ENCODE peak calls at places on chromosome 17, in five cellular contexts. Q is Peyer's patch, X is IMR-90, L is tibial nerve, P is H1. C is an unnamed sample.

GRCh38 chr17:39261286-39261685 is 35.5 kb upstream of the STAC2 start:
- DNase-seq in Q (no peak), X (no peak), L (no peak), P (peak), C (no peak)

GRCh38 chr17:66255527-66255971 is 26.3 kb upstream of the APOH start:
- DNase-seq in Q (no peak), X (no peak), L (no peak), P (no peak), C (no peak)

GRCh38 chr17:77738666-77739531 is 219.6 kb upstream of the TNRC6C start:
- DNase-seq in Q (no peak), X (no peak), L (peak), P (peak), C (peak)

GRCh38 chr17:8073627-8074485 is 13.7 kb downstream of the ALOX12B start:
- DNase-seq in Q (peak), X (peak), L (no peak), P (peak), C (peak)

GRCh38 chr17:35577826-35578194 is 561 bp downstream of the PEX12 start:
- DNase-seq in Q (no peak), X (peak), L (no peak), P (no peak), C (no peak)

GRCh38 chr17:57011482-57012015 is 33.6 kb downstream of the SCPEP1 start:
- DNase-seq in Q (no peak), X (no peak), L (no peak), P (no peak), C (no peak)

GRCh38 chr17:17565471-17566365 is 25.8 kb downstream of the PEMT start:
- DNase-seq in Q (no peak), X (no peak), L (no peak), P (no peak), C (no peak)

GRCh38 chr17:80789356-80789902 is 202.2 kb upstream of the CHMP6 start:
- DNase-seq in Q (no peak), X (peak), L (no peak), P (no peak), C (peak)

GRCh38 chr17:42908872-42909700 is 8.5 kb downstream of the G6PC1 start:
- DNase-seq in Q (no peak), X (peak), L (no peak), P (no peak), C (no peak)

GRCh38 chr17:80408872-80409271 is 6.1 kb upstream of the ENDOV start:
- DNase-seq in Q (no peak), X (no peak), L (no peak), P (no peak), C (peak)

GRCh38 chr17:64441772-64442549 is 7.0 kb upstream of the MILR1 start:
- DNase-seq in Q (no peak), X (peak), L (no peak), P (no peak), C (peak)

GRCh38 chr17:67156269-67157199 is 88.5 kb downstream of the HELZ start:
- DNase-seq in Q (no peak), X (peak), L (no peak), P (no peak), C (no peak)

GRCh38 chr17:66652840-66653507 is 181.9 kb upstream of the CACNG5 start:
- DNase-seq in Q (no peak), X (peak), L (no peak), P (no peak), C (no peak)

GRCh38 chr17:16652847-16653366 is 743 bp downstream of the ZNF624 start:
- DNase-seq in Q (no peak), X (no peak), L (no peak), P (no peak), C (no peak)

GRCh38 chr17:79407385-79407784 is 203.5 kb downstream of the RBFOX3 start:
- DNase-seq in Q (no peak), X (no peak), L (no peak), P (no peak), C (no peak)

GRCh38 chr17:42846594-42847280 is 2.4 kb downstream of the AOC2 start:
- DNase-seq in Q (no peak), X (peak), L (no peak), P (no peak), C (peak)

GRCh38 chr17:43025290-43025657 is 243 bp downstream of the RND2 start:
- DNase-seq in Q (no peak), X (no peak), L (no peak), P (no peak), C (no peak)

GRCh38 chr17:11081342-11081741 is 159.7 kb upstream of the SHISA6 start:
- DNase-seq in Q (no peak), X (no peak), L (no peak), P (no peak), C (no peak)

GRCh38 chr17:2610195-2610594 is 16.7 kb downstream of the PAFAH1B1 start:
- DNase-seq in Q (no peak), X (no peak), L (no peak), P (no peak), C (no peak)

GRCh38 chr17:142876-143784 is 5.8 kb downstream of the SCGB1C2 start:
- DNase-seq in Q (no peak), X (no peak), L (no peak), P (no peak), C (peak)

GRCh38 chr17:37605081-37605480 is 4.1 kb downstream of the SYNRG start:
- DNase-seq in Q (no peak), X (peak), L (no peak), P (no peak), C (no peak)

GRCh38 chr17:7214300-7215135 is 5.1 kb downstream of the DLG4 start:
- DNase-seq in Q (peak), X (peak), L (peak), P (peak), C (peak)

GRCh38 chr17:20097362-20097761 is 88.2 kb downstream of the SPECC1 start:
- DNase-seq in Q (no peak), X (no peak), L (no peak), P (no peak), C (no peak)

GRCh38 chr17:49146620-49147306 is 14.2 kb downstream of the B4GALNT2 start:
- DNase-seq in Q (no peak), X (peak), L (no peak), P (no peak), C (no peak)

GRCh38 chr17:38871247-38871991 is 1.6 kb downstream of the LASP1 start:
- DNase-seq in Q (peak), X (peak), L (peak), P (no peak), C (peak)

GRCh38 chr17:77861133-77861695 is 97.3 kb upstream of the TNRC6C start:
- DNase-seq in Q (no peak), X (no peak), L (no peak), P (no peak), C (no peak)

GRCh38 chr17:81432873-81433451 is 37.7 kb downstream of the BAHCC1 start:
- DNase-seq in Q (no peak), X (no peak), L (no peak), P (no peak), C (no peak)

GRCh38 chr17:43772877-43773648 is 5.7 kb downstream of the DUSP3 start:
- DNase-seq in Q (no peak), X (no peak), L (no peak), P (no peak), C (no peak)

GRCh38 chr17:3893003-3893719 is at the start of gene CAMKK1:
- DNase-seq in Q (peak), X (peak), L (peak), P (peak), C (peak)
- TF ChIP-seq POLR2A in Q (no peak), X (no peak), L (no peak), P (no peak), C (no peak)

GRCh38 chr17:74214642-74215331 is 1.4 kb downstream of the TTYH2 start:
- DNase-seq in Q (no peak), X (no peak), L (no peak), P (no peak), C (no peak)

GRCh38 chr17:74213897-74214386 is 571 bp downstream of the TTYH2 start:
- DNase-seq in Q (no peak), X (no peak), L (no peak), P (peak), C (no peak)

GRCh38 chr17:74211929-74212261 is 1.5 kb upstream of the TTYH2 start:
- DNase-seq in Q (no peak), X (no peak), L (no peak), P (no peak), C (no peak)

GRCh38 chr17:74212262-74212912 is 984 bp upstream of the TTYH2 start:
- DNase-seq in Q (no peak), X (no peak), L (no peak), P (peak), C (peak)

GRCh38 chr17:74212913-74213791 is at the start of gene TTYH2:
- DNase-seq in Q (peak), X (peak), L (peak), P (peak), C (peak)
- TF ChIP-seq POLR2A in Q (no peak), X (no peak), L (peak), P (no peak), C (no peak)

DNA sequence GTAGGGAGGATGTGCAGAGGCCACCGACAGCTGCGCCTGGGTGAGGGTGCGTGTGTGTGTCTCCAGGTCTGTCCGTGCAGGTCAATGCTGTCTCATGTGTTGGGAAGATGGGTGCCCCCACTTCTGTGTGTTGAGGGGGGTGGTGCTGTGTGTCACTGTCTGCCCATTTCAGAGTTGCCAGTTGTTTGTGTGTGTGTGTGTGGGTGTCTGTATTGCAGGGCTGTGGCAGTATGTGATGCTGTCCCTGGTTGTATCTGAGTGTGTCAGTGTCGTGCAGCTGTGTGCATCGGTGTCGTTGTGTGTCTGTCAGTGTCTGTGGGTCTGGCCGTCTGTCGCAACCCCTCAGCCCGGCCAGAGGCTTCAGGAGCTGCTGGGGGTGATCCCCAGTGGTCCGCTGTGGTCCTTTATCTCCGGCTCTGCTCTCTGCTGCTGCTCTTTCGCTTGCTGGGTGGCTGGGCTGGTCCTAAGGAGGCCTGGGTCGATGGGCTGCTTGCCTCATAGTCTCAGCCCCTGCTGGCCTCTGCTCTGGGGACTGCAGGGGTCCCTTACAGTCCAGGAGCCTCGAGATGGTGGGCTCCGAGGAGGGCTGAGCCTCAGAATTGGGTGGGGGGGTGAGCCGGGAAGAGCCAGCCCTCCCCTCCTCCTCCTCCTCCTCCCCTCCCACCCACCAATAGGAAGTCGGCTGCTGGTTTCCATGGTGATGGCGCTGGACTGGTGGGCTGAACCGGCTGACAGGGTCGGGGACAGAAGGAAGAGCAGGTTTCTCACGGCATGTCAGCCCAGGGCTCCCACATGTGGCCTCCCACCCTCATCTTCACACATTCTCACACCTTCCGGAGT is at the start of gene TSPOAP1:
- DNase-seq in Q (peak), X (no peak), L (no peak), P (peak), C (peak)
- TF ChIP-seq POLR2A in Q (peak), X (no peak), L (no peak), P (no peak), C (no peak)

GRCh38 chr17:75978938-75979704 is at the start of the genes ACOX1 and TEN1:
- DNase-seq in Q (peak), X (peak), L (peak), P (peak), C (peak)
- TF ChIP-seq POLR2A in Q (peak), X (peak), L (peak), P (peak), C (peak)

GRCh38 chr17:82685291-82685690 is 13.2 kb downstream of the RAB40B start:
- DNase-seq in Q (no peak), X (no peak), L (no peak), P (no peak), C (no peak)
- TF ChIP-seq POLR2A in Q (no peak), X (no peak), L (no peak), P (no peak), C (no peak)

GRCh38 chr17:82440991-82441627 is 9.4 kb downstream of the CYBC1 start:
- DNase-seq in Q (no peak), X (no peak), L (no peak), P (no peak), C (no peak)

GRCh38 chr17:82442643-82443464 is 7.7 kb downstream of the CYBC1 start:
- DNase-seq in Q (no peak), X (no peak), L (no peak), P (no peak), C (no peak)

GRCh38 chr17:82440377-82440981 is 10.1 kb downstream of the CYBC1 start:
- DNase-seq in Q (no peak), X (no peak), L (no peak), P (no peak), C (no peak)

GRCh38 chr17:82443465-82444283 is 6.9 kb downstream of the CYBC1 start:
- DNase-seq in Q (no peak), X (no peak), L (no peak), P (no peak), C (peak)

DNA sequence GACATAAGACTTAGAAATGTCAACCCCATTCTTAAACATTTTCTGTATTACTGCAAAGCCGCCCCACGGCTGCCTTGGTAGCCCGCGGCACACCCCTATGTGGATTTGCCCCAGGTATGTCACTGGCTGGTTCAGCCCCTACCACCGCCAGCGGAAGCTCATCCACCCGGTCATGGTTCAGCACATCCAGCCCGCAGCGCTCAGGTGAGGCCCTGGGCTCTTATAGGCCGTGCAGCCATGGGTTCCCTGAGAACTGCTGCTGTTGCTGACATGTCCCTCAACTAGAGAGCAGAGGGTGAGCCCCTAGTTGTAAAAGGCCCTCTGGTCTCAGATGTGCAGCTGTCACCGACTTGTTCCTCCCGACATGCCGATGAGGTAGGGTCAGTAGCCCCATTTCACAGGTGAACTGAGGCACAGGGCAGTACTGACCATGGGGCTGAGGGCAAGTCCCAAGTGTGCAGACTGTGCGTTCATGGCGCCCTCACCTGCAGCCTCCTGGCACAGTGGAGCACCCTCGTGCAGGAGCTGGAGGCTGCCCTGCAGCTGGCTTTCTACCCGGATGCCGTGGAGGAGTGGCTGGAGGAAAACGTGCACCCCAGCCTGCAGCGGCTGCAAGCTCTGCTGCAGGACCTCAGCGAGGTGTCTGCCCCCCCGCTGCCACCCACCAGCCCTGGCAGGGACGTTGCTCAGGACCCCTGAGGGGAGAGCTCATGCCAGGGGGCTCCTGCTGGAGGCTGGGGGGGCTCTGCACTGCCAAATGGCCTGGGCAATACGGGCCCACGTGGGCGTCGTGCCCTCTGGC is 8.7 kb downstream of the CYBC1 start:
- DNase-seq in Q (no peak), X (no peak), L (no peak), P (no peak), C (no peak)
- TF ChIP-seq POLR2A in Q (no peak), X (no peak), L (no peak), P (no peak), C (no peak)

C was measured in adrenal gland.